ENCODE peak calls at places on chromosomes 11 and 22, in ten cellular contexts. W is pancreas; R is activated CD8-positive, alpha-beta T cell treated with anti-CD3 and anti-CD28 coated beads for 36 hours; Z is neural progenitor cell; L is CD4-positive, alpha-beta T cell; H is IMR-90; S is GM13977; E is colonic mucosa; A is spleen; M is fibroblast of mammary gland. O is an unnamed sample.

GRCh38 chr11:116615211-116615865 is 157.4 kb downstream of the BUD13 start:
- DNase-seq in W (peak), R (no peak), Z (no peak), L (no peak), H (no peak), S (no peak), E (no peak), A (no peak), M (no peak), O (no peak)

GRCh38 chr11:4680341-4680740 is 17.3 kb downstream of the OR51E2 start:
- DNase-seq in W (no peak), R (no peak), Z (no peak), L (no peak), H (no peak), S (no peak), E (no peak), A (no peak), M (no peak), O (no peak)

GRCh38 chr11:111777094-111778046 is 11.2 kb upstream of the PPP2R1B start:
- DNase-seq in W (no peak), R (peak), Z (peak), L (no peak), H (peak), S (peak), E (peak), A (no peak), M (peak), O (no peak)

GRCh38 chr11:2473361-2474058 is 28.7 kb downstream of the KCNQ1 start:
- DNase-seq in W (no peak), R (no peak), Z (no peak), L (no peak), H (no peak), S (peak), E (no peak), A (no peak), M (no peak), O (no peak)

GRCh38 chr11:48034926-48035876 is 54.8 kb downstream of the PTPRJ start:
- DNase-seq in W (no peak), R (no peak), Z (no peak), L (no peak), H (no peak), S (no peak), E (no peak), A (peak), M (peak), O (no peak)

GRCh38 chr11:76674517-76675400 is 4.2 kb upstream of the LRRC32 start:
- DNase-seq in W (no peak), R (peak), Z (peak), L (no peak), H (no peak), S (no peak), E (no peak), A (no peak), M (no peak), O (no peak)

GRCh38 chr11:59053387-59053786 is 32.7 kb upstream of the GLYATL1B start:
- DNase-seq in W (peak), R (peak), Z (peak), L (peak), H (peak), S (no peak), E (peak), A (peak), M (peak), O (no peak)

GRCh38 chr11:95715777-95716241 is 73.8 kb downstream of the FAM76B start:
- DNase-seq in W (no peak), R (peak), Z (no peak), L (peak), H (no peak), S (no peak), E (no peak), A (no peak), M (peak), O (no peak)

GRCh38 chr11:77073328-77074001 is 6.7 kb downstream of the CAPN5 start:
- DNase-seq in W (peak), R (no peak), Z (no peak), L (no peak), H (peak), S (no peak), E (peak), A (peak), M (peak), O (peak)

GRCh38 chr11:86153439-86153838 is 84.6 kb upstream of the PICALM start:
- DNase-seq in W (no peak), R (no peak), Z (no peak), L (no peak), H (no peak), S (no peak), E (no peak), A (no peak), M (no peak), O (no peak)

GRCh38 chr11:47907499-47907898 is 59.3 kb upstream of the NUP160 start:
- DNase-seq in W (no peak), R (no peak), Z (no peak), L (no peak), H (peak), S (no peak), E (no peak), A (no peak), M (peak), O (no peak)

GRCh38 chr11:122784325-122785155 is 53.8 kb upstream of the CRTAM start:
- DNase-seq in W (no peak), R (no peak), Z (no peak), L (no peak), H (peak), S (no peak), E (no peak), A (no peak), M (peak), O (no peak)

GRCh38 chr22:23621082-23621780 is 10.9 kb downstream of the DRICH1 start:
- DNase-seq in W (no peak), R (no peak), Z (peak), L (no peak), H (no peak), S (no peak), E (peak), A (no peak), M (no peak), O (no peak)

GRCh38 chr11:13102865-13103539 is 93.9 kb downstream of the RASSF10 start:
- DNase-seq in W (no peak), R (no peak), Z (no peak), L (no peak), H (no peak), S (no peak), E (no peak), A (no peak), M (no peak), O (no peak)

GRCh38 chr11:10354389-10354788 is 49.5 kb downstream of the ADM start:
- DNase-seq in W (no peak), R (no peak), Z (no peak), L (no peak), H (no peak), S (no peak), E (no peak), A (no peak), M (no peak), O (no peak)

GRCh38 chr11:12182650-12183511 is 72.5 kb downstream of the MICAL2 start:
- DNase-seq in W (no peak), R (no peak), Z (no peak), L (no peak), H (peak), S (no peak), E (no peak), A (no peak), M (peak), O (no peak)

GRCh38 chr22:33986167-33986771 is 66.0 kb upstream of the LARGE1 start:
- DNase-seq in W (no peak), R (no peak), Z (no peak), L (no peak), H (no peak), S (peak), E (no peak), A (no peak), M (no peak), O (no peak)

GRCh38 chr11:128898580-128899344 is 7.6 kb downstream of the KCNJ5 start:
- DNase-seq in W (peak), R (no peak), Z (no peak), L (no peak), H (peak), S (no peak), E (no peak), A (no peak), M (peak), O (no peak)

DNA sequence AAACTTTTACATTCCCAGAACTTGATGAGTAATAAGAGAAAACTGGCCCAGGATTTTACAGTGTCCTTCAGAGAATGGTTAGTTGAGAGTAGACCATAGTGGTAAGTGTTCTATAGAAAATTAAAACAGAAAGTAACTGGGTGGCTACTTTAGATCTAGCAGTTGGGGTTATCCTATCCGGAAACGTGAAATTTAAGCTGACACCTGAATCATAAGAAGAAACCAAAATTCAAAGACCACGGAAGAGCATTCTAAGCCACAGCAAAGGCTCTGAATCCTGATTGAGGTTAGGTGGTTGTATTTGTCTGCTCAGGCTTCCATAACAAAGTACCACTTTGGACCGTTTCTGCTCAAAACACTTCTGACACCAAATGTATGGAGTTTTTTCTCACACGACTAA is 34.0 kb downstream of the TTC17 start:
- DNase-seq in W (no peak), R (peak), Z (no peak), L (no peak), H (no peak), S (no peak), E (no peak), A (no peak), M (no peak), O (no peak)
- TF ChIP-seq CTCF in W (no peak), R (no peak), Z (no peak), L (no peak), H (no peak), S (no peak), E (no peak), A (no peak), M (no peak), O (no peak)

DNA sequence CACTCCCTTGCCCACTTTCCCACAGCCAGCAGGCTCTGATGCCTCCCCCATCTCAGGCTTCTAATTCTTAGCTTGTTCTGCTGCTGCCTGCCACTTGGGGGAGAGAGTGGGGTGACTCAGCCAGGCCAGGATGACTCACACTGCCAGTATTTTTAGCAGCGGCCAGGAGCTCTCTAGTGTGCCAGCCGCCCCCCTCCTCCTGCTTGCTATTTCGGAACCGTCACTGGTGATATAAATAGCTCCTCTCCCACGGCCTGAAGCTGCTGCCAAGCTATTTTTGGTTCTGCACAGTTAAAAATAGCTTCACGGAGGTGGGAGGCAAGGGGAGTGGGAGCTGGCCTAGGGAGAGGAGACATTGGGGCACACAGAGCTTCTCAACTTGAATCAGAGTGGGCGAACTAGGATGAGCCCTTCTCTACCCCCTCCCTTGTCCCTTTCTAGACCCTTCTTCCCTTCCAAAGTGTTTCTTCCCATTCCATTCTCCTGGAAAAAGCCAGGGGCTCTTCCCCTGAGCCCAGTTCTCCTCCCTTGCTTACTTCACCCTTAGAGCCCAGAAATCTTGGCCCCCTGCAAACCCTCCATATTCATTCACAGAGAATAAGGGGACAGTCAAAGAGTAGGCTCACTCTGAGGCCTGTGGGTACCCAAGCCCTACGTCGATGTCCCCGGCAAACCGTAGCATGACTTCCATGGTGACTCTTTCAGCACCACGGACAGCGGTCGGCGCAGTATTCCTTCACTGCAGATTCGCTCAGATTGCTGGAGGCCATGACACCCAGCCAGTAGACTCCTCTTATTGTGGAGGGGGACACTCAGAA is 2.5 kb upstream of the NPAS4 start:
- DNase-seq in W (peak), R (peak), Z (peak), L (peak), H (peak), S (peak), E (peak), A (no peak), M (peak), O (no peak)
- TF ChIP-seq CTCF in W (no peak), R (peak), Z (peak), L (no peak), H (peak), S (peak), E (no peak), A (no peak), M (peak), O (peak)

DNA sequence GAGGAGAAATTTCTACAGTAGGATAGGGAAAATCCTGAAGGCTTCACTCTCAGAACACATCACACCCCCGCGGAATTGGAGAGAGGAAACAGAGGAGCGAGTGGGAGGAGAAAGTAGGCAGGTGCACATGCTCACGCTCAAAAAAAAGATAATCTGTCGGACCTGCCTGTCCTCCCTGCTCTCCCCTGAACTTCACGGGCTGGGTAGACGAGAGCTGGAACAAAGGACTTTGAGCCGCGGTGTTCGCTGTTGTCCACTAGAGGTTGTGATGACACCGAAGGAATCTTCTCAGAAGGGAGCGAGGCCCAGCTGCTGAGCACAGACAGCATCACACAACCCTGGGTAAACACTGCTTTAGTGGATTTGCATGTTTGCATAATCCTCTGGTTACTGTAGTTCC is 5.0 kb downstream of the SEZ6L start:
- DNase-seq in W (no peak), R (no peak), Z (peak), L (no peak), H (no peak), S (no peak), E (no peak), A (no peak), M (no peak), O (no peak)
- TF ChIP-seq CTCF in W (no peak), R (no peak), Z (peak), L (no peak), H (no peak), S (no peak), E (no peak), A (no peak), M (no peak), O (no peak)

GRCh38 chr11:15010860-15011259 is 38.7 kb upstream of the CALCA start:
- DNase-seq in W (no peak), R (no peak), Z (no peak), L (no peak), H (no peak), S (no peak), E (no peak), A (no peak), M (no peak), O (no peak)

GRCh38 chr11:15011741-15012140 is 39.6 kb upstream of the CALCA start:
- DNase-seq in W (no peak), R (no peak), Z (no peak), L (no peak), H (no peak), S (no peak), E (no peak), A (no peak), M (no peak), O (no peak)

DNA sequence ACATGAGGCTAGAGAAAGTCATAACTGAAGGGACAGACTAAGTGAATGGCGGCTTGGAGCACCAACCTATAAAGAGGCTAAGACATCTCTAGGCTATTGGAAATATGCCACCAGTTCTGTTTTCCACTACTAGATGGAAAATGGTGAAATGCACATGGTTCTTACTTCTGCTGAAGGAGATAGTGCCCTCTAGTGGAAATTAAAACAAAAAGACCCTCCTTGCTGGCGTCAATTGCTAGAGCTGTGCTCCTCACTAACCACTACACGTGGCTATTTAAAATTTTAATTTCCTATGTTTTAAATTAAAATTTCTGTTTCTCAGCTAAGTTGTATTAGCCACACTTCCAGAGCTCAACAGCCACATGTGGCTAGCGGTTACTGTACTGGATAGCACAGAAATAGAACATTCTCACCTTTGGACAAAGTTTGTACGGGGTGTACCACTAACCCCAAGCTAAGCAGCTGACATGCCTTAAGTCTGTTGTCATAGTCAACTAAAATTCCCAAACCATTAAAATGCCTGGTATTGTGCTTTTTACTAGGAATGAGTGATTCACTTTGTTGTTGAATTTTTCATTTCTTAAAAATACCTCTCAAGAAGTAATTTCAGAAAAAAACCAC is 34.1 kb upstream of the CALCA start:
- DNase-seq in W (no peak), R (peak), Z (peak), L (no peak), H (peak), S (no peak), E (no peak), A (no peak), M (peak), O (no peak)
- TF ChIP-seq CTCF in W (no peak), R (peak), Z (peak), L (peak), H (peak), S (peak), E (peak), A (no peak), M (peak), O (peak)

DNA sequence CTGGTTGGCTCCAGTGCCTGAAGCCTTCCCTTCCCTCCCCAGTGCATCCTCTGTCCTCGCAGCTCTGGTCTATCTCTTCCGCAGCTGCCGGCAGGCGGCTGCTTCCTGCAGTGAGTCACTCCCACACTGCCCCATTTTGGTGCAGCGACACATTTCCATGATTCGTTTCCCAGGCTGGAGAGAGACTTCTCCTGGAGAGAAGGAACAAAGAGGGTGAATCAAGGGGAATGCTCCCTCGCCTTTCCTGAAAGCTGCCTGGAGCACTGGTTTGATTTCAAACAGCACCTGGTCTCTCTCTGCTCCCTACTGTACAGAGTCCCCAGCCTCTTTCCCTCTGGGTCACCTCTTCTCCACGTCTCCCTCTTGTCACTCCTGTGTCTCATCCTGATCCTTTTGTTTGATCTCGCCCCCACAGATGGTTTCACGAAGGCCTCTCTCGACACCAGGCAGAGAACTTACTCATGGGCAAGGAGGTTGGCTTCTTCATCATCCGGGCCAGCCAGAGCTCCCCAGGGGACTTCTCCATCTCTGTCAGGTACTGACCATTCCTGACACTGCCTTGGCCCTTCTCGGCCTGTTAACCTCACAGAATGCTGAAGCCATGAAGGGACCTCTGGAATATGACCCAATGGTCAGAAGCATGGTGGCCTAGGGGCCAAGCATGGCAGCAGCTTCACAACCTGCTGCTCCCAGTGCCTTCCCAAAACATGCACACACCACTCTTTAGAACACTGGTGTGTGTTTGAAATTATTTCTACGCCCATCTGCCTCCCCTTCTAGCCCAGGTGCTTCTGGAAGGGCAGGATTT is at the start of gene TMA7B:
- DNase-seq in W (no peak), R (peak), Z (peak), L (peak), H (peak), S (no peak), E (no peak), A (peak), M (peak), O (no peak)
- TF ChIP-seq CTCF in W (no peak), R (peak), Z (peak), L (peak), H (peak), S (no peak), E (no peak), A (no peak), M (peak), O (peak)

DNA sequence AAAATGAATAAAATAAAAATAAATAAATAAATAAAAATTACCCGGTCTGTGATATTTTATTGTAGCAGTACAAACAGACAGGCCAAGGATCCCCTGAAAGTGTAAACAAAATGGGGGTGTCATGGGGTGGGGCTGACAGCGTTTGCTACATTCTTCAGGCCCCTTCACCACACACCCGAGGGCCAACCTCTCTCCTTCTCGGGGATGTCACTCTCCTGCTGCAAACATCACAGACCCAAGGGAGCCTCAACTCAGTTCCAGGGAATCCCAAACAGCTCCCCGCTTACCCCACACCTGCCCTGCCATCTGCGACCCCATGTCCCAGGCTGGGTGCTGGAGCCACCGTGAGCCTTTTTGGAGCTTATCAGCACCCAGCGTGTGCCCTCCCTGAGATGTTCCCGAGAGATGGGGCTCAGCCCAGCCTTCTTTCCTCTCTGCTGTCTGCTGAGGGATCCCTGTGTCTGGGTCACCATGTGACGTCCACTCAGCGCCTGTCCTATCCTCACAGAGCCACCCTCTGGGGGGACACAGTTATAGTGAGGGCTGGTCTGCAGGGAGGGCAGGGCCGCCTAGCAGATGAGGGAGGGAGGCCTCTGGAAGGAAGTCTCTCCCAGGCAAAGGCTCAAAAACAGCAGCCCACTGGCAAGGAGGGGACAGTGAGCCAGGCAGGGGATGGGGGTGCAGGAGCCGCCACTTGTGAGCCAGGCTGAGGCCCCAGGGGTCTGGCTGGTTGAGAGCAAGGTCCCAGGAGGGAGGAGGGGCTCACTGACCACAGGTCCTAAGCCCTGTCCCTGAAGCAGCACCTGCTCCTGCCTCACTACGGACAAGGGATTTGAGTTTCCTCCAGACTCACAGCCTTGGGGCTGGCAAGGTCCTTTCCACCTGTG is 1041.6 kb downstream of the BRD1 start:
- DNase-seq in W (no peak), R (no peak), Z (no peak), L (no peak), H (no peak), S (peak), E (no peak), A (no peak), M (no peak), O (no peak)
- TF ChIP-seq CTCF in W (no peak), R (no peak), Z (no peak), L (no peak), H (no peak), S (no peak), E (no peak), A (no peak), M (no peak), O (no peak)